ENCODE peak calls at places on chromosomes 13 and 19, in ten cellular contexts. X, Y, L, A, Z, U, J, C, V and O are unnamed samples.
A peak's percentile ranks its signal among the peaks of the same experiment; 100 is the strongest.

GRCh38 chr19:18685597-18686164 is 2.2 kb downstream of the CRTC1 start:
- DNase-seq in X (no peak), Y (no peak), L (no peak), A (no peak), Z (no peak), U (no peak), J (peak; percentile 22), C (no peak), V (no peak), O (no peak)

GRCh38 chr13:111621164-111621563 is 300.7 kb downstream of the TEX29 start:
- DNase-seq in X (no peak), Y (no peak), L (no peak), A (no peak), Z (no peak), U (no peak), J (no peak), C (no peak), V (no peak), O (no peak)

GRCh38 chr19:44530777-44531176 is 1.3 kb upstream of the CEACAM20 start:
- DNase-seq in X (peak; percentile 25), Y (no peak), L (no peak), A (no peak), Z (no peak), U (no peak), J (peak; percentile 41), C (no peak), V (no peak), O (no peak)

GRCh38 chr13:111043575-111043982 is 71.5 kb upstream of the ARHGEF7 start:
- DNase-seq in X (peak; percentile 60), Y (no peak), L (no peak), A (peak; percentile 50), Z (no peak), U (peak; percentile 19), J (peak; percentile 62), C (no peak), V (no peak), O (no peak)

GRCh38 chr19:3029070-3029923 is at the start of gene TLE2:
- DNase-seq in X (no peak), Y (no peak), L (no peak), A (peak; percentile 62), Z (no peak), U (no peak), J (no peak), C (no peak), V (no peak), O (no peak)

GRCh38 chr19:4694211-4694987 is 24.3 kb upstream of the MYDGF start:
- DNase-seq in X (peak; percentile 100), Y (no peak), L (no peak), A (peak; percentile 65), Z (peak; percentile 60), U (no peak), J (peak; percentile 94), C (peak; percentile 98), V (no peak), O (no peak)

GRCh38 chr13:29917573-29918091 is 67.2 kb upstream of the UBL3 start:
- DNase-seq in X (no peak), Y (no peak), L (no peak), A (no peak), Z (no peak), U (no peak), J (no peak), C (no peak), V (no peak), O (no peak)

GRCh38 chr13:97855570-97855970 is 97.9 kb upstream of the IPO5 start:
- DNase-seq in X (peak; percentile 80), Y (no peak), L (no peak), A (peak; percentile 79), Z (peak; percentile 45), U (no peak), J (peak; percentile 92), C (no peak), V (peak; percentile 11), O (no peak)

GRCh38 chr13:46389985-46390384 is 2.9 kb upstream of the RUBCNL start:
- DNase-seq in X (no peak), Y (no peak), L (no peak), A (no peak), Z (no peak), U (no peak), J (no peak), C (no peak), V (peak; percentile 28), O (no peak)

GRCh38 chr19:888615-889385 is 4.2 kb downstream of the MED16 start:
- DNase-seq in X (no peak), Y (no peak), L (peak; percentile 24), A (no peak), Z (no peak), U (no peak), J (no peak), C (no peak), V (peak; percentile 40), O (no peak)

GRCh38 chr13:108083056-108083455 is 132.3 kb downstream of the LIG4 start:
- DNase-seq in X (no peak), Y (no peak), L (no peak), A (no peak), Z (no peak), U (no peak), J (no peak), C (no peak), V (no peak), O (no peak)

GRCh38 chr13:48715977-48716376 is 62.2 kb downstream of the CYSLTR2 start:
- DNase-seq in X (no peak), Y (no peak), L (no peak), A (no peak), Z (no peak), U (no peak), J (no peak), C (no peak), V (no peak), O (no peak)

GRCh38 chr13:108785844-108786243 is 156.4 kb downstream of the MYO16 start:
- DNase-seq in X (no peak), Y (no peak), L (no peak), A (peak; percentile 19), Z (no peak), U (no peak), J (no peak), C (no peak), V (no peak), O (no peak)